ENCODE peak calls at places on chromosomes 2 and 18, in four cellular contexts. O is progenitor cell of endocrine pancreas, W is astrocyte of the spinal cord, B is cardiac fibroblast. I is an unnamed sample.
A peak's percentile ranks its signal among the peaks of the same experiment; 100 is the strongest.

GRCh38 chr2:159201321-159202063 is 85.0 kb downstream of the WDSUB1 start:
- DNase-seq in W (peak; percentile 77), B (peak; percentile 48), O (no peak), I (peak; percentile 45)

GRCh38 chr2:230893338-230893737 is 28.6 kb downstream of the ITM2C start:
- DNase-seq in B (no peak), W (no peak), O (no peak), I (no peak)

GRCh38 chr2:53572696-53573095 is 194.9 kb upstream of the CHAC2 start:
- DNase-seq in B (no peak), O (no peak), W (no peak), I (no peak)

GRCh38 chr18:73384246-73384645 is 516.5 kb upstream of the NETO1 start:
- DNase-seq in O (no peak), W (no peak), B (peak; percentile 14), I (no peak)

GRCh38 chr2:45834372-45834771 is 182.9 kb downstream of the PRKCE start:
- DNase-seq in B (no peak), O (no peak), W (no peak), I (no peak)

GRCh38 chr2:235702186-235702585 is 208.3 kb downstream of the AGAP1 start:
- DNase-seq in O (no peak), W (no peak), B (no peak), I (no peak)

GRCh38 chr18:68221116-68221724 is 493.7 kb downstream of the TMX3 start:
- DNase-seq in B (no peak), W (no peak), O (no peak), I (no peak)

GRCh38 chr2:235171511-235172130 is 219.8 kb downstream of the SH3BP4 start:
- DNase-seq in B (peak; percentile 89), O (no peak), W (peak; percentile 64), I (no peak)

GRCh38 chr2:37625781-37626548 is 45.5 kb downstream of the CDC42EP3 start:
- DNase-seq in O (no peak), W (peak; percentile 72), B (no peak), I (peak; percentile 41)

GRCh38 chr2:212974692-212975091 is 176.7 kb downstream of the IKZF2 start:
- DNase-seq in W (peak; percentile 70), O (no peak), B (peak; percentile 82), I (no peak)

GRCh38 chr2:20625920-20626697 is 24.8 kb downstream of the HS1BP3 start:
- DNase-seq in W (peak; percentile 66), B (peak; percentile 64), O (no peak), I (no peak)

GRCh38 chr2:54872783-54873182 is 149.3 kb downstream of the EML6 start:
- DNase-seq in B (no peak), O (no peak), W (no peak), I (no peak)

GRCh38 chr2:122255924-122256323 is 500.5 kb downstream of the TSN start:
- DNase-seq in W (peak; percentile 4), B (peak; percentile 36), O (no peak), I (no peak)

GRCh38 chr2:64914735-64915509 is 74.3 kb upstream of the SLC1A4 start:
- DNase-seq in W (no peak), B (peak; percentile 45), O (no peak), I (no peak)

GRCh38 chr2:96108578-96109561 is 7.5 kb downstream of the ADRA2B start:
- DNase-seq in W (no peak), B (no peak), O (no peak), I (no peak)

GRCh38 chr2:108316194-108316880 is 27.6 kb downstream of the SULT1C2 start:
- DNase-seq in W (no peak), B (no peak), O (no peak), I (no peak)

GRCh38 chr18:77177009-77177408 is 44.4 kb upstream of the MBP start:
- DNase-seq in W (peak; percentile 62), B (peak; percentile 66), O (no peak), I (no peak)

GRCh38 chr2:36824281-36824680 is 127.8 kb downstream of the VIT start:
- DNase-seq in B (no peak), W (no peak), O (no peak), I (no peak)

GRCh38 chr2:37005118-37005868 is 39.0 kb upstream of the STRN start:
- DNase-seq in W (peak; percentile 38), B (peak; percentile 52), O (no peak), I (no peak)

GRCh38 chr18:379665-380356 is 112.0 kb upstream of the THOC1 start:
- DNase-seq in W (no peak), O (no peak), B (no peak), I (no peak)

GRCh38 chr2:122706757-122707223 is 951.3 kb downstream of the TSN start:
- DNase-seq in O (no peak), B (no peak), W (no peak), I (no peak)

GRCh38 chr18:48829443-48830149 is 121.2 kb downstream of the SMAD7 start:
- DNase-seq in W (no peak), O (no peak), B (no peak), I (peak; percentile 9)

GRCh38 chr2:102736174-102736606 is 25.6 kb upstream of the TMEM182 start:
- DNase-seq in B (peak; percentile 24), W (peak; percentile 42), O (no peak), I (no peak)

GRCh38 chr2:70094171-70094977 is 7.1 kb downstream of the PCBP1 start:
- DNase-seq in O (no peak), B (no peak), W (no peak), I (no peak)

GRCh38 chr2:128288781-128289180 is 29.9 kb downstream of the HS6ST1 start:
- DNase-seq in B (no peak), O (no peak), W (no peak), I (no peak)

GRCh38 chr2:72015281-72015680 is 132.4 kb downstream of the CYP26B1 start:
- DNase-seq in W (no peak), O (no peak), B (no peak), I (no peak)

GRCh38 chr2:72934683-72935610 is 17.6 kb downstream of the EMX1 start:
- DNase-seq in W (no peak), B (no peak), O (no peak), I (no peak)

GRCh38 chr2:203280428-203281064 is 41.7 kb downstream of the CYP20A1 start:
- DNase-seq in B (peak; percentile 53), O (no peak), W (peak; percentile 85), I (no peak)

GRCh38 chr2:39696072-39696471 is 30.4 kb downstream of the TMEM178A start:
- DNase-seq in O (no peak), B (peak; percentile 89), W (peak; percentile 89), I (no peak)

GRCh38 chr2:222174450-222174849 is 124.3 kb downstream of the PAX3 start:
- DNase-seq in W (no peak), O (no peak), B (no peak), I (no peak)

GRCh38 chr18:42336139-42336538 is 381.1 kb downstream of the PIK3C3 start:
- DNase-seq in O (no peak), B (no peak), W (no peak), I (no peak)

GRCh38 chr2:221444106-221444505 is 128.0 kb downstream of the EPHA4 start:
- DNase-seq in O (no peak), W (peak; percentile 64), B (peak; percentile 49), I (no peak)

GRCh38 chr18:50422286-50422898 is 47.5 kb downstream of the SKA1 start:
- DNase-seq in W (no peak), O (no peak), B (no peak), I (no peak)

GRCh38 chr2:12861344-12861942 is 144.7 kb downstream of the TRIB2 start:
- DNase-seq in O (no peak), B (peak; percentile 87), W (no peak), I (no peak)

GRCh38 chr2:74250189-74250631 is 51.8 kb downstream of the MTHFD2 start:
- DNase-seq in W (peak; percentile 33), O (peak; percentile 23), B (peak; percentile 60), I (peak; percentile 46)

GRCh38 chr2:2662037-2662846 is 331.2 kb upstream of the MYT1L start:
- DNase-seq in B (no peak), W (peak; percentile 7), O (no peak), I (no peak)

GRCh38 chr2:33059452-33060156 is 112.9 kb downstream of the LTBP1 start:
- DNase-seq in O (no peak), B (no peak), W (peak; percentile 18), I (no peak)

GRCh38 chr2:45177870-45178269 is 168.6 kb upstream of the SIX2 start:
- DNase-seq in B (peak; percentile 99), O (no peak), W (peak; percentile 92), I (no peak)

GRCh38 chr18:63881851-63882250 is 5.7 kb upstream of the SERPINB2 start:
- DNase-seq in W (peak; percentile 10), B (peak; percentile 48), O (no peak), I (no peak)

GRCh38 chr18:63882333-63883141 is 5.0 kb upstream of the SERPINB2 start:
- DNase-seq in W (peak; percentile 86), O (no peak), B (peak; percentile 94), I (no peak)

GRCh38 chr18:63878343-63878742 is 9.2 kb upstream of the SERPINB2 start:
- DNase-seq in W (no peak), O (no peak), B (peak; percentile 39), I (no peak)

GRCh38 chr18:63879684-63880083 is 7.8 kb upstream of the SERPINB2 start:
- DNase-seq in B (no peak), O (no peak), W (no peak), I (no peak)

GRCh38 chr18:63878982-63879381 is 8.5 kb upstream of the SERPINB2 start:
- DNase-seq in B (no peak), O (no peak), W (no peak), I (no peak)
- TF ChIP-seq CTCF in B (no peak), O (no peak), W (no peak), I (no peak)

GRCh38 chr18:75173125-75173432 is 35.9 kb downstream of the PTGR3 start:
- DNase-seq in W (no peak), B (peak; percentile 3), O (no peak), I (no peak)
- TF ChIP-seq CTCF in W (no peak), B (peak; percentile 4), O (no peak), I (no peak)

GRCh38 chr2:84870306-84870705 is 10.6 kb downstream of the TRABD2A start:
- DNase-seq in O (no peak), B (no peak), W (no peak), I (no peak)
- TF ChIP-seq CTCF in O (no peak), B (no peak), W (no peak), I (no peak)

GRCh38 chr2:66573412-66573811 is 138.5 kb downstream of the MEIS1 start:
- DNase-seq in B (no peak), W (no peak), O (no peak), I (no peak)

GRCh38 chr2:66575625-66576371 is 140.9 kb downstream of the MEIS1 start:
- DNase-seq in O (peak; percentile 52), B (no peak), W (peak; percentile 47), I (no peak)

GRCh38 chr2:66576381-66577330 is 141.7 kb downstream of the MEIS1 start:
- DNase-seq in W (peak; percentile 47), O (peak; percentile 24), B (peak; percentile 58), I (no peak)

GRCh38 chr2:66573866-66574265 is 138.9 kb downstream of the MEIS1 start:
- DNase-seq in O (no peak), B (no peak), W (peak; percentile 29), I (no peak)

GRCh38 chr2:66574701-66575624 is 140.0 kb downstream of the MEIS1 start:
- DNase-seq in O (peak; percentile 47), B (peak; percentile 86), W (peak; percentile 89), I (no peak)
- TF ChIP-seq CTCF in O (peak; percentile 54), B (peak; percentile 38), W (peak; percentile 52), I (no peak)

I was measured in natural killer cell.